ENCODE peak calls at places on chromosomes 3 and 15, in four cellular contexts. M is HL-60, Q is IMR-90, W is NCI-H2081. E is an unnamed sample.

GRCh38 chr3:3782469-3782868 is 16.8 kb upstream of the LRRN1 start:
- DNase-seq in W (no peak), M (no peak), Q (no peak), E (no peak)

GRCh38 chr15:89677381-89677780 is 1.8 kb downstream of the PLIN1 start:
- DNase-seq in Q (no peak), W (no peak), M (no peak), E (no peak)

GRCh38 chr3:132629928-132630327 is 29.7 kb downstream of the ACAD11 start:
- DNase-seq in M (no peak), Q (peak; percentile 82), W (no peak), E (peak; percentile 80)

GRCh38 chr3:161221881-161222600 is 930 bp downstream of the NMD3 start:
- DNase-seq in W (peak; percentile 32), M (peak; percentile 30), Q (peak; percentile 27), E (no peak)

GRCh38 chr3:184227481-184227935 is 1.9 kb upstream of the VWA5B2 start:
- DNase-seq in M (peak; percentile 24), Q (no peak), W (peak; percentile 52), E (no peak)

GRCh38 chr3:76949033-76949432 is 90.9 kb upstream of the ROBO2 start:
- DNase-seq in Q (no peak), W (no peak), M (no peak), E (no peak)

GRCh38 chr3:193640728-193641127 is 47.7 kb downstream of the OPA1 start:
- DNase-seq in Q (peak; percentile 48), M (no peak), W (no peak), E (no peak)

GRCh38 chr3:187770224-187770623 is 25.0 kb upstream of the BCL6 start:
- DNase-seq in W (no peak), Q (no peak), M (no peak), E (no peak)

GRCh38 chr3:120244834-120245225 is 40.2 kb downstream of the GPR156 start:
- DNase-seq in M (no peak), W (no peak), Q (no peak), E (no peak)

GRCh38 chr3:78281381-78281780 is 1241.5 kb downstream of the ROBO2 start:
- DNase-seq in W (no peak), M (no peak), Q (no peak), E (no peak)

GRCh38 chr3:140765246-140765645 is 87.4 kb downstream of the TRIM42 start:
- DNase-seq in W (no peak), Q (no peak), M (no peak), E (no peak)

GRCh38 chr3:15360786-15361493 is 28.6 kb upstream of the SH3BP5 start:
- DNase-seq in Q (peak; percentile 77), W (no peak), M (no peak), E (peak; percentile 85)

GRCh38 chr15:42890161-42890913 is 30.2 kb downstream of the TTBK2 start:
- DNase-seq in W (no peak), M (no peak), Q (peak; percentile 88), E (peak; percentile 98)

GRCh38 chr3:188150982-188151381 is 3.0 kb upstream of the LPP start:
- DNase-seq in W (no peak), M (no peak), Q (peak; percentile 30), E (no peak)

GRCh38 chr3:179760944-179761343 is 108.1 kb downstream of the USP13 start:
- DNase-seq in W (no peak), M (peak; percentile 2), Q (peak; percentile 79), E (peak; percentile 61)

GRCh38 chr3:147775411-147775810 is 366.2 kb downstream of the ZIC1 start:
- DNase-seq in W (no peak), M (no peak), Q (no peak), E (no peak)

GRCh38 chr3:160472344-160472743 is 22.8 kb upstream of the TRIM59 start:
- DNase-seq in M (no peak), W (no peak), Q (no peak), E (peak; percentile 41)

GRCh38 chr3:132088291-132088690 is 53.5 kb upstream of the CPNE4 start:
- DNase-seq in Q (no peak), W (no peak), M (no peak), E (no peak)

GRCh38 chr15:65412556-65412955 is 10.2 kb downstream of the IGDCC4 start:
- DNase-seq in Q (no peak), W (no peak), M (no peak), E (no peak)

GRCh38 chr3:87069963-87070362 is 79.0 kb upstream of the VGLL3 start:
- DNase-seq in M (no peak), Q (no peak), W (no peak), E (no peak)

GRCh38 chr15:41502787-41503668 is 9.4 kb downstream of the ITPKA start:
- DNase-seq in M (peak; percentile 35), Q (no peak), W (no peak), E (no peak)

GRCh38 chr15:45021331-45021730 is 1.7 kb upstream of the SORD start:
- DNase-seq in W (no peak), Q (peak; percentile 32), M (no peak), E (no peak)

GRCh38 chr3:62559831-62560445 is 186.6 kb upstream of the FEZF2 start:
- DNase-seq in Q (peak; percentile 57), W (no peak), M (no peak), E (no peak)

GRCh38 chr15:73744293-73744692 is 8.9 kb downstream of the INSYN1 start:
- DNase-seq in W (no peak), M (no peak), Q (no peak), E (no peak)

GRCh38 chr3:10322355-10322715 is 1.4 kb upstream of the SEC13 start:
- DNase-seq in Q (no peak), W (peak; percentile 9), M (peak; percentile 43), E (no peak)

GRCh38 chr15:65384505-65384894 is 6.7 kb upstream of the IGDCC3 start:
- DNase-seq in Q (no peak), W (no peak), M (no peak), E (no peak)

GRCh38 chr15:87369269-87369668 is 887.3 kb downstream of the NTRK3 start:
- DNase-seq in W (no peak), M (no peak), Q (peak; percentile 93), E (peak; percentile 99)

GRCh38 chr15:60844431-60845174 is 365.7 kb upstream of the ICE2 start:
- DNase-seq in Q (no peak), W (no peak), M (no peak), E (no peak)

GRCh38 chr15:72313448-72313840 is 6.5 kb downstream of the CELF6 start:
- DNase-seq in M (no peak), Q (no peak), W (no peak), E (no peak)

GRCh38 chr3:116339441-116340028 is 105.8 kb downstream of the LSAMP start:
- DNase-seq in W (no peak), M (no peak), Q (peak; percentile 88), E (peak; percentile 80)

GRCh38 chr3:52393131-52393807 is 51.6 kb downstream of the SEMA3G start:
- DNase-seq in W (no peak), Q (no peak), M (no peak), E (no peak)